ENCODE peak calls at places on chromosomes 13 and 19, in four cellular contexts. K is SK-N-SH, C is neural progenitor cell, P is GM23338. M is an unnamed sample. For H3K4me1, the result is how much of the 10 kb centered on the place peaks cover.

GRCh38 chr19:52786078-52786463 is 520 bp downstream of the ZNF600 start:
- DNase-seq in K (peak), C (peak), P (peak), M (peak)

GRCh38 chr13:56351041-56351440 is 789.7 kb upstream of the PRR20A start:
- DNase-seq in K (no peak), C (peak), P (peak), M (peak)

GRCh38 chr19:30064021-30064699 is 122.1 kb downstream of the URI1 start:
- DNase-seq in K (no peak), C (no peak), P (no peak), M (no peak)

GRCh38 chr19:39136225-39136940 is 10.8 kb downstream of the PAK4 start:
- DNase-seq in K (peak), C (no peak), P (no peak), M (no peak)

GRCh38 chr19:48645652-48646191 is at the start of gene CA11:
- DNase-seq in K (no peak), C (peak), P (peak), M (peak)

GRCh38 chr19:19446655-19447437 is 41.4 kb downstream of the GATAD2A start:
- DNase-seq in K (no peak), C (no peak), P (peak), M (no peak)

GRCh38 chr19:10553943-10554381 is 10.3 kb downstream of the ATG4D start:
- DNase-seq in K (no peak), C (no peak), P (no peak), M (no peak)

GRCh38 chr19:11964496-11964857 is 363 bp upstream of the ZNF763 start:
- DNase-seq in K (peak), C (no peak), P (peak), M (no peak)

GRCh38 chr13:39767791-39768564 is 112.5 kb downstream of the COG6 start:
- DNase-seq in K (no peak), C (peak), P (peak), M (no peak)

GRCh38 chr13:108463365-108463764 is 166.0 kb upstream of the MYO16 start:
- DNase-seq in K (no peak), C (no peak), P (no peak), M (peak)

GRCh38 chr19:10503002-10503789 is at the start of gene KEAP1:
- DNase-seq in K (peak), C (peak), P (peak), M (peak)

GRCh38 chr19:1908364-1908678 is 3.1 kb downstream of the ADAT3 start:
- DNase-seq in K (no peak), C (no peak), P (no peak), M (peak)
- H3K27ac ChIP-seq in K (no peak), C (no peak), P (no peak), M (peak)

GRCh38 chr19:35868823-35869326 is 501 bp downstream of the APLP1 start:
- DNase-seq in K (no peak), C (no peak), P (peak), M (no peak)
- TF ChIP-seq EZH2phosphoT487 in K (no peak), C (no peak), P (no peak), M (no peak)

GRCh38 chr13:19981685-19982238 is 23.2 kb downstream of the ZMYM2 start:
- DNase-seq in K (no peak), C (no peak), P (no peak), M (no peak)
- H3K4me1 ChIP-seq in K (under half), C (under half), P (under half), M (under half)

DNA sequence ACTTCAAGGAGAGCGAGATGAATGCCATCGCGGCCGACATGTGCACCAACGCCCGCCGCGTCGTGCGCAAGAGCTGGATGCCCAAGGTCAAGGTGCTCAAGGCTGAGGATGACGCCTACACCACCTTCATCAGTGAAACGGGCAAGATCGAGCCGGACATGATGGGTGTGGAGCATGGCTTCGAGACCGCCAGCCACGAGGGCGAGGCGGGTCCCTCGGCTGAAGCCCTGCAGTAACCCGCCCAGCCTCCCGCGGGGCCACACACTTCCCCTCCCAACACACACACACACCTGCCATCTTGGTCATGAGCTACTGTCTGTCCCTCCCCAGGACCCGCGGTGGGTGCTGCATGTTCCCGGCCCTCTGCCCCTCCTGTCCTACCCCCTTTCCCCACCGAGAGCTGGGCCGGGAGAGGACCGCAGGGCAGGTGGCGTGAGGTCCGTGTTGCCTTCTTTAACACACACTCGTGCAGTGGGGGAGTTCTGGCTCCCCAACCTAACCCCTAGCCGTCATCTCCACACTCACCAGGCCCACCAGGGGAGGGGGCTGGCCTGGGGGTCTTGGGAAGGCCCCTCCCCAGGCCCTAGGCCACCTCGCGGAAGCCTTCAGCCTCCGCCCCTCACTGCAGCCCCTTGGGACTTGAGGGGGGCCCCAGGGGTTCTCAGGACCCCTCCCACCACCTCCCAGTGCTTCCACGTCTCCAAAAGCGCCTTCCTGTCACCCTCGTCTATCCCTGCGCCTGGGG is 11.8 kb downstream of the STX10 start:
- DNase-seq in K (no peak), C (no peak), P (no peak), M (no peak)
- H3K27ac ChIP-seq in K (no peak), C (peak), P (no peak), M (no peak)

M was measured in PC-3.